ENCODE peak calls at places on chromosomes 2 and 18, in eight cellular contexts. N is RWPE2, B is transverse colon, W is tibial artery, K is GM23248, I is endodermal cell, M is Peyer's patch, O is adrenal gland. P is an unnamed sample.
A peak's percentile ranks its signal among the peaks of the same experiment; 100 is the strongest.

GRCh38 chr2:62460175-62460574 is 45.8 kb downstream of the TMEM17 start:
- DNase-seq in N (no peak), B (no peak), W (no peak), K (no peak), I (no peak), M (no peak), O (no peak), P (no peak)

GRCh38 chr18:37122877-37123276 is 293.9 kb downstream of the KIAA1328 start:
- DNase-seq in N (no peak), B (no peak), W (no peak), K (no peak), I (no peak), M (no peak), O (no peak), P (no peak)

GRCh38 chr2:172623249-172623965 is 67.5 kb downstream of the PDK1 start:
- DNase-seq in N (no peak), B (no peak), W (no peak), K (peak; percentile 85), I (no peak), M (no peak), O (no peak), P (no peak)

GRCh38 chr18:31576670-31577069 is 15.0 kb upstream of the TTR start:
- DNase-seq in N (no peak), B (no peak), W (no peak), K (no peak), I (no peak), M (no peak), O (no peak), P (no peak)

GRCh38 chr18:11175266-11175947 is 26.0 kb upstream of the PIEZO2 start:
- DNase-seq in N (no peak), B (no peak), W (no peak), K (peak; percentile 81), I (no peak), M (no peak), O (no peak), P (no peak)

GRCh38 chr2:161217597-161218185 is 57.5 kb downstream of the TANK start:
- DNase-seq in N (no peak), B (no peak), W (no peak), K (no peak), I (no peak), M (no peak), O (no peak), P (no peak)

GRCh38 chr2:11677146-11678055 is 7.4 kb upstream of the NTSR2 start:
- DNase-seq in N (no peak), B (no peak), W (no peak), K (no peak), I (peak; percentile 83), M (peak; percentile 41), O (no peak), P (no peak)

GRCh38 chr18:3998698-3999333 is 456.3 kb downstream of the DLGAP1 start:
- DNase-seq in N (no peak), B (peak; percentile 13), W (no peak), K (peak; percentile 77), I (no peak), M (peak; percentile 50), O (peak; percentile 46), P (peak; percentile 31)

GRCh38 chr18:55406374-55407045 is 181.5 kb downstream of the TCF4 start:
- DNase-seq in N (no peak), B (no peak), W (no peak), K (no peak), I (no peak), M (no peak), O (no peak), P (no peak)

GRCh38 chr2:121075006-121075545 is 209.9 kb downstream of the TFCP2L1 start:
- DNase-seq in N (peak; percentile 91), B (peak; percentile 18), W (peak; percentile 42), K (peak; percentile 92), I (peak; percentile 98), M (no peak), O (no peak), P (no peak)

GRCh38 chr18:24731981-24732380 is 271.5 kb downstream of the HRH4 start:
- DNase-seq in N (no peak), B (no peak), W (no peak), K (peak; percentile 53), I (no peak), M (no peak), O (no peak), P (no peak)

GRCh38 chr18:67410671-67411070 is 105.8 kb downstream of the DSEL start:
- DNase-seq in N (no peak), B (no peak), W (no peak), K (peak; percentile 24), I (no peak), M (no peak), O (no peak), P (no peak)

GRCh38 chr2:168632733-168633132 is 169.7 kb upstream of the NOSTRIN start:
- DNase-seq in N (no peak), B (no peak), W (no peak), K (no peak), I (no peak), M (no peak), O (no peak), P (no peak)

GRCh38 chr2:58449286-58450010 is 208.3 kb upstream of the FANCL start:
- DNase-seq in N (no peak), B (no peak), W (no peak), K (peak; percentile 26), I (peak; percentile 47), M (no peak), O (no peak), P (no peak)

GRCh38 chr2:54658548-54659207 is 64.8 kb upstream of the EML6 start:
- DNase-seq in N (no peak), B (no peak), W (no peak), K (peak; percentile 70), I (no peak), M (no peak), O (no peak), P (no peak)

GRCh38 chr2:54653572-54654204 is 69.8 kb upstream of the EML6 start:
- DNase-seq in N (no peak), B (no peak), W (no peak), K (no peak), I (no peak), M (no peak), O (peak; percentile 75), P (no peak)

GRCh38 chr2:54655051-54655809 is 68.2 kb upstream of the EML6 start:
- DNase-seq in N (no peak), B (no peak), W (no peak), K (no peak), I (peak; percentile 29), M (no peak), O (no peak), P (no peak)

GRCh38 chr2:54657664-54658083 is 65.8 kb upstream of the EML6 start:
- DNase-seq in N (no peak), B (peak; percentile 66), W (peak; percentile 73), K (peak; percentile 60), I (peak; percentile 86), M (peak; percentile 81), O (peak; percentile 65), P (peak; percentile 71)

GRCh38 chr2:54656863-54657262 is 66.6 kb upstream of the EML6 start:
- DNase-seq in N (no peak), B (no peak), W (no peak), K (no peak), I (peak; percentile 31), M (no peak), O (no peak), P (no peak)
- H3K36me3 ChIP-seq in N (peaks cover 100% of the 10 kb centered on the region), B (no peaks in the 10 kb centered on the region), W (peaks cover 85% of the 10 kb centered on the region), K (peaks cover 86% of the 10 kb centered on the region), I (peaks cover 96% of the 10 kb centered on the region), M (peaks cover 95% of the 10 kb centered on the region), O (no peaks in the 10 kb centered on the region), P (peaks cover 52% of the 10 kb centered on the region)

DNA sequence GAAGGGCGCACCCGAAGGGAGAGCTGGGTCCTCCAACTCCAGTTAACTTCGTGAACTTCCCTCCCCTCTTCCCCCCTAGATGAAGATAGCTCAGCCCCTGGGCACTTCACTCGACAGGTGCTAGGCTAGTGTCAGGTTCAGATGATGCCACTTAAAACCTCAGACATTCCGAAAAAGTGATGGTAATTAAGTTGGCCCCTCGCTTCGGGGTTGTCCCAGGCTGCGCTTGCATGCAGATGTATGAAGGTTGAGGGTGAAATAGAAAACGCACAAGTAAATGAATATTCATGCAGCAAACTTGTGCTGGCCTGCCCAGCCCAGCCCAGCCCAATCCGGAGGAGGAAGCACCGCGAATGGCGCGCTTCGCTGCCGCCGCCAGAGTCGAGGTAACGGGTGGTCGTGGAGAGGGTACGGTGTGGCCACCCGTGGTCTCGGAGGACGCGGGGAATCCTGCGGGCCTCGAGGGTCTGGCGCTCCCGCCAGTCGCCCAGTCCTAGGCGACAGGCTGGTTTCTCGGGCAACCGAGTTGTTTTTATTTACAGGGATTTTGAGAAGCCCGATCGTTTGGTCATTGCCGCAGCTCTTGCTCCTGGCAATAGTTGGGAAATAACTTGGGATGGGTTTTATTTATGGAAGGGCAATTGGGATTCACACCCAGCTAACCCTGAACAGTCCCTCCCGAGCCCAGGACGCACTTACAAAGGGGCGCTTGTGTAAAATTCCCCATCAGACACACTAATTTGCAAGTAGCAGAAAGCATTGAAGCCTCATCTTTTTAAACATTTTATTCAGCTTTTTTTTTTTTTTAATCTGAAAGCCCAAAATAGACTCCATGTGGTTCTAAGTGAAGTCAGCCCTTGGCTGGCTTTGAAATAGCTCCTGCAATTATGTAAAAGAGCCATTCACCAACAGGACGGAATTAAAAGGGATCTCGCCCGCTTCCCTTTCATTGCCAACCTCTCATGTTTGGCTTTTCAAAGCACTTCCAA is 3.3 kb upstream of the GBX2 start:
- DNase-seq in N (no peak), B (no peak), W (no peak), K (no peak), I (peak; percentile 72), M (no peak), O (no peak), P (no peak)
- H3K36me3 ChIP-seq in N (no peaks in the 10 kb centered on the region), B (no peaks in the 10 kb centered on the region), W (no peaks in the 10 kb centered on the region), K (no peaks in the 10 kb centered on the region), I (no peaks in the 10 kb centered on the region), M (no peaks in the 10 kb centered on the region), O (no peaks in the 10 kb centered on the region), P (no peaks in the 10 kb centered on the region)

DNA sequence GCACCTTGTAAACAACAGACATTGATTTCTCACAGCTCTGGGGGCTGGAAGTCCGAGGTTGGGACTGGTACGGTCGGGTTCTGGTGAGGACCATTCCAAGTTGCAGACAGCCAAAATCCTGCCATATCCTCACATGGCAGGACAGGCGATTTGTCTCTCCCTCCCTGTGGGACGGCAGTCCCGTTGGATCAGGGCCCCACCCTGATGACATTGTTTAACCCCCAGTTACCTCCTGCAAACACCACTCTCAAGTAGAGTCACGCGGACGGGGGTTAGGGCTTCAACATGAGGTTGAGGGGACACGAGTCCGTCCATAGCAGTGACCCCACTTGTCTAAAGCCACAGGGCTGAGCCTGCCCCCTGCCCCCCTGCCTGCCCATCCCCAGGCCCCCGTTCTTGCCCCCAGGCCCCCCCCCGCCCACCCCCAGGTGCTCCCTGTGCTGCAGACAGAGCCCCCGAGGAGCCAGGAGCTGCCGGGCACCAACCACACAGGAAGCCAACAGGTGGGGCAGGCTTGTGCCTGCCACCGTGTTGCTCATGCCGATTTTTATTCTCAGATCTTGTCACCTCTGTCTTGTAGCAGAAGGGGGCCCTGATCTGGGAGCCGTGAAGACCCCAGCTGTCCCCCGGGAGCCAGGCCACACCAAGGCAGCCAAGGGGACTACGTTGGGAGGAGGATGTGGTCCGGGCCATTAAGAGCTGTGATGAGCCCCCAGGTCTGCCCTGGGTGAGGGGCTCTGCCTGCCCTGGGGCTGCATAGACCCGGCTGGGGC is 82.2 kb downstream of the NFATC1 start:
- DNase-seq in N (peak; percentile 41), B (no peak), W (no peak), K (no peak), I (no peak), M (no peak), O (no peak), P (no peak)
- H3K36me3 ChIP-seq in N (no peaks in the 10 kb centered on the region), B (no peaks in the 10 kb centered on the region), W (peaks cover 22% of the 10 kb centered on the region), K (no peaks in the 10 kb centered on the region), I (no peaks in the 10 kb centered on the region), M (peaks cover 11% of the 10 kb centered on the region), O (no peaks in the 10 kb centered on the region), P (no peaks in the 10 kb centered on the region)

GRCh38 chr2:10444463-10444862 is 3.7 kb downstream of the ODC1 start:
- DNase-seq in N (no peak), B (no peak), W (no peak), K (peak; percentile 28), I (no peak), M (no peak), O (no peak), P (no peak)
- H3K36me3 ChIP-seq in N (peaks cover 66% of the 10 kb centered on the region), B (no peaks in the 10 kb centered on the region), W (peaks cover 51% of the 10 kb centered on the region), K (peaks cover 52% of the 10 kb centered on the region), I (peaks cover 60% of the 10 kb centered on the region), M (peaks cover 54% of the 10 kb centered on the region), O (no peaks in the 10 kb centered on the region), P (peaks cover 17% of the 10 kb centered on the region)

P was measured in colonic mucosa.